ENCODE peak calls at places on chromosomes 3 and 15, in nine cellular contexts. One of them, this sample, is unnamed.

GRCh38 chr15:92383528-92384326 is 10.0 kb upstream of the ST8SIA2 start:
- DNase-seq in H1: peak; percentile 88
- DNase-seq in GM12878: no peak
- DNase-seq in HCT116: peak; percentile 26
- DNase-seq in Panc1: no peak
- DNase-seq in suprapubic skin: no peak
- DNase-seq in sigmoid colon: no peak
- DNase-seq in K562: peak; percentile 38
- DNase-seq in GM23338: peak; percentile 90
- DNase-seq in this sample: no peak

GRCh38 chr3:13750215-13750614 is 129.7 kb downstream of the WNT7A start:
- DNase-seq in HCT116: no peak
- DNase-seq in K562: no peak
- DNase-seq in H1: no peak
- DNase-seq in Panc1: no peak
- DNase-seq in sigmoid colon: no peak
- DNase-seq in GM12878: no peak
- DNase-seq in GM23338: no peak
- DNase-seq in suprapubic skin: no peak
- DNase-seq in this sample: no peak

GRCh38 chr15:99249270-99249817 is at the start of gene TTC23:
- DNase-seq in suprapubic skin: no peak
- DNase-seq in sigmoid colon: no peak
- DNase-seq in GM12878: no peak
- DNase-seq in Panc1: peak; percentile 72
- DNase-seq in GM23338: peak; percentile 76
- DNase-seq in H1: peak; percentile 48
- DNase-seq in HCT116: peak; percentile 85
- DNase-seq in K562: peak; percentile 20
- DNase-seq in this sample: no peak

GRCh38 chr3:94303897-94304296 is 241.0 kb downstream of the NSUN3 start:
- DNase-seq in H1: no peak
- DNase-seq in GM12878: no peak
- DNase-seq in Panc1: no peak
- DNase-seq in K562: no peak
- DNase-seq in sigmoid colon: no peak
- DNase-seq in GM23338: peak; percentile 32
- DNase-seq in HCT116: no peak
- DNase-seq in suprapubic skin: no peak
- DNase-seq in this sample: no peak

GRCh38 chr3:120161902-120162301 is 67.7 kb upstream of the GSK3B start:
- DNase-seq in GM12878: no peak
- DNase-seq in HCT116: no peak
- DNase-seq in GM23338: no peak
- DNase-seq in Panc1: no peak
- DNase-seq in K562: no peak
- DNase-seq in H1: no peak
- DNase-seq in suprapubic skin: no peak
- DNase-seq in sigmoid colon: no peak
- DNase-seq in this sample: no peak

GRCh38 chr3:13177641-13178040 is 104.4 kb upstream of the IQSEC1 start:
- DNase-seq in GM12878: no peak
- DNase-seq in suprapubic skin: no peak
- DNase-seq in H1: no peak
- DNase-seq in K562: no peak
- DNase-seq in sigmoid colon: no peak
- DNase-seq in Panc1: no peak
- DNase-seq in GM23338: no peak
- DNase-seq in HCT116: no peak
- DNase-seq in this sample: no peak

GRCh38 chr15:23569513-23569912 is 4.0 kb downstream of the MKRN3 start:
- DNase-seq in suprapubic skin: no peak
- DNase-seq in Panc1: no peak
- DNase-seq in GM23338: no peak
- DNase-seq in K562: no peak
- DNase-seq in GM12878: no peak
- DNase-seq in H1: no peak
- DNase-seq in HCT116: no peak
- DNase-seq in sigmoid colon: no peak
- DNase-seq in this sample: no peak

GRCh38 chr3:63870606-63871005 is 6.9 kb downstream of the ATXN7 start:
- DNase-seq in GM12878: no peak
- DNase-seq in GM23338: no peak
- DNase-seq in H1: no peak
- DNase-seq in suprapubic skin: no peak
- DNase-seq in sigmoid colon: no peak
- DNase-seq in HCT116: no peak
- DNase-seq in Panc1: no peak
- DNase-seq in K562: no peak
- DNase-seq in this sample: no peak

GRCh38 chr3:48716508-48716981 is 476 bp downstream of the IP6K2 start:
- DNase-seq in K562: peak; percentile 25
- DNase-seq in GM23338: peak; percentile 63
- DNase-seq in sigmoid colon: peak; percentile 67
- DNase-seq in Panc1: no peak
- DNase-seq in GM12878: no peak
- DNase-seq in HCT116: no peak
- DNase-seq in H1: peak; percentile 57
- DNase-seq in suprapubic skin: no peak
- DNase-seq in this sample: no peak

GRCh38 chr3:11803977-11804903 is 42.4 kb downstream of the TAMM41 start:
- DNase-seq in HCT116: peak; percentile 35
- DNase-seq in GM12878: no peak
- DNase-seq in suprapubic skin: no peak
- DNase-seq in Panc1: peak; percentile 18
- DNase-seq in sigmoid colon: no peak
- DNase-seq in GM23338: peak; percentile 78
- DNase-seq in K562: peak; percentile 56
- DNase-seq in H1: no peak
- DNase-seq in this sample: peak; percentile 24

GRCh38 chr3:148723591-148723990 is 25.9 kb downstream of the AGTR1 start:
- DNase-seq in suprapubic skin: no peak
- DNase-seq in H1: no peak
- DNase-seq in GM23338: no peak
- DNase-seq in Panc1: no peak
- DNase-seq in GM12878: no peak
- DNase-seq in sigmoid colon: no peak
- DNase-seq in HCT116: no peak
- DNase-seq in K562: no peak
- DNase-seq in this sample: no peak

GRCh38 chr3:37668831-37669610 is 192.7 kb upstream of the CTDSPL start:
- DNase-seq in sigmoid colon: peak; percentile 70
- DNase-seq in H1: no peak
- DNase-seq in K562: no peak
- DNase-seq in HCT116: no peak
- DNase-seq in GM23338: no peak
- DNase-seq in Panc1: no peak
- DNase-seq in GM12878: no peak
- DNase-seq in suprapubic skin: no peak
- DNase-seq in this sample: no peak

GRCh38 chr3:143961351-143961750 is 10.3 kb upstream of the DIPK2A start:
- DNase-seq in GM23338: no peak
- DNase-seq in H1: no peak
- DNase-seq in Panc1: no peak
- DNase-seq in sigmoid colon: no peak
- DNase-seq in suprapubic skin: no peak
- DNase-seq in K562: no peak
- DNase-seq in GM12878: no peak
- DNase-seq in HCT116: no peak
- DNase-seq in this sample: no peak

GRCh38 chr3:186487819-186488218 is 56.4 kb downstream of the CRYGS start:
- DNase-seq in K562: peak; percentile 9
- DNase-seq in GM12878: no peak
- DNase-seq in HCT116: no peak
- DNase-seq in sigmoid colon: no peak
- DNase-seq in H1: peak; percentile 45
- DNase-seq in Panc1: no peak
- DNase-seq in suprapubic skin: no peak
- DNase-seq in GM23338: peak; percentile 31
- DNase-seq in this sample: no peak

GRCh38 chr15:27514526-27514925 is 543.5 kb downstream of the GABRG3 start:
- DNase-seq in suprapubic skin: no peak
- DNase-seq in GM23338: no peak
- DNase-seq in H1: no peak
- DNase-seq in sigmoid colon: no peak
- DNase-seq in Panc1: no peak
- DNase-seq in HCT116: no peak
- DNase-seq in GM12878: no peak
- DNase-seq in K562: no peak
- DNase-seq in this sample: no peak

GRCh38 chr15:71279757-71280141 is 164.5 kb downstream of the THSD4 start:
- DNase-seq in Panc1: no peak
- DNase-seq in GM23338: no peak
- DNase-seq in HCT116: no peak
- DNase-seq in sigmoid colon: no peak
- DNase-seq in suprapubic skin: no peak
- DNase-seq in H1: no peak
- DNase-seq in GM12878: no peak
- DNase-seq in K562: no peak
- DNase-seq in this sample: no peak

GRCh38 chr3:9820944-9821343 is 10.9 kb downstream of the TTLL3 start:
- DNase-seq in sigmoid colon: no peak
- DNase-seq in Panc1: no peak
- DNase-seq in K562: no peak
- DNase-seq in HCT116: no peak
- DNase-seq in GM12878: no peak
- DNase-seq in H1: no peak
- DNase-seq in GM23338: peak; percentile 88
- DNase-seq in suprapubic skin: no peak
- DNase-seq in this sample: no peak

DNA sequence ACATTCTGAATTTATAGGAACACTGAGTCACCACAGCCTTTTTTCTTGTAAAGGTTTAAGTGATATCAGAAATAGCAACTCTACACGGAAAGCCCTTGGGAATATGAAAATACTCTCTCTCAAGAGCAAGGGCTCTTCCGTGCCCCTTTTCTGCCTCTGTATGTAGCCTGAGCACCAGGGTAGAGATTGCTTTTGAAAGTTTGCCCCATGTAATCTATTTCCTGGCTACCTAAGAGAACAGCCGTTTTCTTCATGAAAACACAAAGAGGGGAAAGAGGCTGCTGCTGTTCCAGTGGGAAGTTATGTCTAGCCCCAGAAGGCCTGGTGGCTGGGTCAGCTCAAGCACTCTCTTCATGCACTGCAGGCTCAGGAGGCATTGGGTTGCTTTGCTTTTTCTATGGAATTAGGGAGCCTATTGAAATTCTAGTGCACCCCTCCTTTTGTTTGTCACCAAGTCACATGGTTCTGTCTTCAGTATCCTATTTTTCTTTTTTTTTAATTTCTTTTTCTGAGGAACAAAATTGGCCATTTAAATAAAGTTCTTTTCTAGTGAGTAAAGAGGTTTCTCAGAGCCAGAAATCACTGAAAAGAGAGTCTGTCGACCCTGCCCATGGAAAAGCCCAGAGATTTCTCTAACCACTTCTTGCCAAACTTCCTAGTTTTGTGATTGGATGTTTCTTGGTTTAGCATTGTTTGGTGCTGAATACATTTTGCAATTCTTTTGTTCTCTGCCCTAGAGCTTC is 39.5 kb downstream of the TIGIT start:
- DNase-seq in HCT116: no peak
- DNase-seq in GM12878: no peak
- DNase-seq in GM23338: peak; percentile 60
- DNase-seq in K562: no peak
- DNase-seq in Panc1: no peak
- DNase-seq in H1: no peak
- DNase-seq in sigmoid colon: no peak
- DNase-seq in suprapubic skin: no peak
- DNase-seq in this sample: no peak
- H3K4me3 ChIP-seq in HCT116: no peak overlapping the region
- H3K4me3 ChIP-seq in GM12878: no peak overlapping the region
- H3K4me3 ChIP-seq in GM23338: peak overlapping the region; percentile 1
- H3K4me3 ChIP-seq in K562: no peak overlapping the region
- H3K4me3 ChIP-seq in Panc1: no peak overlapping the region
- H3K4me3 ChIP-seq in H1: no peak overlapping the region
- H3K4me3 ChIP-seq in sigmoid colon: no peak overlapping the region
- H3K4me3 ChIP-seq in suprapubic skin: no peak overlapping the region
- H3K4me3 ChIP-seq in this sample: no peak overlapping the region

DNA sequence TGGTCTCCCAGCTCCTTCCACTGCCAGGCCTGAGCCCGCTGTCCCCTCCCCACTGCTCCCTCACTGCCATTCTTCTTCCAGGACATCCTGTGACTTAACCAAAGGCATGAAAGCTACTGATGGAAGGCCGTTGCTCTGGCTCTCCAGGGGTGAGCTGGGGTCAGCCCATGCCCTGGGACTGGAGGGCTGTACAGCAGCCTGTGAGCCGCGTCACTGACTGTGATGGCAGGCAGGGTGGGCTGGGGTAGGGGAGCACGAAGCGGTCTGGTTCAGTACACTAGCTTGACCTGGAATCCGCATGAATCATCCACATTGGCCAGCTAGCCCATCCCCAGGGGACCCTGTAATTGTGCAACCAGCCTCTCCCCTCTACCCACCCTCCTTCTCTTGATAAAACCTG is 30.8 kb downstream of the CORO2B start:
- DNase-seq in Panc1: no peak
- DNase-seq in GM12878: no peak
- DNase-seq in sigmoid colon: peak; percentile 91
- DNase-seq in K562: no peak
- DNase-seq in HCT116: no peak
- DNase-seq in H1: no peak
- DNase-seq in suprapubic skin: peak; percentile 92
- DNase-seq in GM23338: no peak
- DNase-seq in this sample: peak; percentile 35
- TF ChIP-seq POLR2AphosphoS5 in Panc1: no peak
- TF ChIP-seq POLR2AphosphoS5 in GM12878: no peak
- TF ChIP-seq POLR2AphosphoS5 in sigmoid colon: peak; percentile 50
- TF ChIP-seq POLR2AphosphoS5 in K562: no peak
- TF ChIP-seq POLR2AphosphoS5 in HCT116: no peak
- TF ChIP-seq POLR2AphosphoS5 in H1: no peak
- TF ChIP-seq POLR2AphosphoS5 in suprapubic skin: no peak
- TF ChIP-seq POLR2AphosphoS5 in GM23338: no peak
- TF ChIP-seq POLR2AphosphoS5 in this sample: peak; percentile 79

GRCh38 chr15:94168250-94168649 is 63.1 kb upstream of the MCTP2 start:
- DNase-seq in HCT116: peak; percentile 23
- DNase-seq in sigmoid colon: no peak
- DNase-seq in GM12878: no peak
- DNase-seq in Panc1: no peak
- DNase-seq in GM23338: peak; percentile 70
- DNase-seq in suprapubic skin: no peak
- DNase-seq in H1: no peak
- DNase-seq in K562: peak; percentile 10
- DNase-seq in this sample: no peak
- TF ChIP-seq CTCF in HCT116: peak; percentile 26
- TF ChIP-seq CTCF in sigmoid colon: no peak
- TF ChIP-seq CTCF in GM12878: peak; percentile 32
- TF ChIP-seq CTCF in Panc1: peak; percentile 50
- TF ChIP-seq CTCF in GM23338: peak; percentile 78
- TF ChIP-seq CTCF in suprapubic skin: no peak
- TF ChIP-seq CTCF in H1: peak; percentile 42
- TF ChIP-seq CTCF in K562: no peak
- TF ChIP-seq CTCF in this sample: no peak

DNA sequence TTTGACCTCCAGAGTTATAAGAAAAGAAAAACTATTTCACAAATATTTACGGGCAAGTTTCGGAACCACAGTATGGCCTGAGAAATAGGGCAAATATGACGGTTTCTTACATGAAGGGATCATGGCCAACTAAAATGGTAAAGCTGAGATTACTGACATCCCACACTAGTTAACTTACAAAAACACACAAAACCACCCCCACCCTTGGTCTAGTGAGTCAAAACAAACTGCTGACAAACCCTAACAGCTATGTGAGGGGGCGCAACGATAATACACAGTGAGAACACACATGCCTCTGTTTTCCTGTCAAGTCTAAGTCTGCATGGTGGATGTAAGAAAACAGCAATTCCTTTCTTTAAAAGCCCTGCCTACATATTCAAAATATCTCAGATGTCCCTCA is 32.3 kb downstream of the CBLB start:
- DNase-seq in GM12878: peak; percentile 68
- DNase-seq in HCT116: no peak
- DNase-seq in GM23338: no peak
- DNase-seq in K562: no peak
- DNase-seq in H1: no peak
- DNase-seq in Panc1: no peak
- DNase-seq in sigmoid colon: no peak
- DNase-seq in suprapubic skin: no peak
- DNase-seq in this sample: no peak
- H3K4me3 ChIP-seq in GM12878: peak overlapping the region; percentile 33
- H3K4me3 ChIP-seq in HCT116: no peak overlapping the region
- H3K4me3 ChIP-seq in GM23338: no peak overlapping the region
- H3K4me3 ChIP-seq in K562: no peak overlapping the region
- H3K4me3 ChIP-seq in H1: no peak overlapping the region
- H3K4me3 ChIP-seq in Panc1: no peak overlapping the region
- H3K4me3 ChIP-seq in sigmoid colon: no peak overlapping the region
- H3K4me3 ChIP-seq in suprapubic skin: no peak overlapping the region
- H3K4me3 ChIP-seq in this sample: no peak overlapping the region